ENCODE peak calls at places on chromosomes 2 and 18, in seven cellular contexts. K, V, C, W, U, G and I are unnamed samples.

GRCh38 chr2:138184428-138184827 is 220.2 kb downstream of the HNMT start:
- DNase-seq in K (no peak), V (no peak), C (no peak), W (no peak), U (no peak), G (no peak), I (no peak)

GRCh38 chr2:237184192-237184922 is 98.7 kb downstream of the COPS8 start:
- DNase-seq in K (no peak), V (peak; percentile 83), C (no peak), W (no peak), U (peak; percentile 40), G (no peak), I (no peak)

GRCh38 chr2:48414980-48415764 is 114.8 kb upstream of the STON1 start:
- DNase-seq in K (no peak), V (no peak), C (no peak), W (no peak), U (no peak), G (no peak), I (peak; percentile 24)

GRCh38 chr2:19505199-19506136 is 147.0 kb upstream of the OSR1 start:
- DNase-seq in K (no peak), V (no peak), C (no peak), W (no peak), U (no peak), G (no peak), I (no peak)

GRCh38 chr2:172261292-172261691 is 158.6 kb upstream of the DLX2 start:
- DNase-seq in K (no peak), V (no peak), C (no peak), W (no peak), U (no peak), G (no peak), I (no peak)

GRCh38 chr2:9327873-9328352 is 95.4 kb downstream of the ITGB1BP1 start:
- DNase-seq in K (no peak), V (no peak), C (no peak), W (no peak), U (no peak), G (no peak), I (no peak)

GRCh38 chr2:40380721-40381120 is 71.2 kb downstream of the SLC8A1 start:
- DNase-seq in K (no peak), V (no peak), C (no peak), W (no peak), U (no peak), G (no peak), I (no peak)

GRCh38 chr2:118469103-118469502 is 378.3 kb downstream of the EN1 start:
- DNase-seq in K (no peak), V (no peak), C (no peak), W (no peak), U (no peak), G (no peak), I (no peak)

GRCh38 chr2:233531880-233532458 is 34.6 kb downstream of the USP40 start:
- DNase-seq in K (no peak), V (no peak), C (no peak), W (no peak), U (no peak), G (no peak), I (no peak)

GRCh38 chr18:40222736-40223135 is 1732.3 kb upstream of the PIK3C3 start:
- DNase-seq in K (no peak), V (no peak), C (no peak), W (no peak), U (no peak), G (no peak), I (no peak)

GRCh38 chr2:23351388-23352141 is 33.4 kb upstream of the KLHL29 start:
- DNase-seq in K (peak; percentile 61), V (no peak), C (no peak), W (peak; percentile 72), U (peak; percentile 94), G (peak; percentile 79), I (peak; percentile 61)

GRCh38 chr2:138474093-138474834 is 27.3 kb upstream of the SPOPL start:
- DNase-seq in K (no peak), V (no peak), C (no peak), W (no peak), U (no peak), G (no peak), I (no peak)

GRCh38 chr2:231359948-231360347 is 35.6 kb upstream of the B3GNT7 start:
- DNase-seq in K (no peak), V (no peak), C (no peak), W (no peak), U (peak; percentile 33), G (peak; percentile 6), I (no peak)

GRCh38 chr2:72824224-72824842 is 1.5 kb downstream of the EXOC6B start:
- DNase-seq in K (no peak), V (no peak), C (no peak), W (no peak), U (no peak), G (no peak), I (no peak)

GRCh38 chr2:202237787-202238233 is 587 bp downstream of the SUMO1 start:
- DNase-seq in K (no peak), V (no peak), C (no peak), W (no peak), U (peak; percentile 66), G (peak; percentile 21), I (peak; percentile 33)

GRCh38 chr18:61851940-61852451 is 40.8 kb downstream of the RNF152 start:
- DNase-seq in K (no peak), V (no peak), C (no peak), W (no peak), U (no peak), G (no peak), I (no peak)

GRCh38 chr2:215338883-215339679 is 27.2 kb downstream of the ATIC start:
- DNase-seq in K (no peak), V (peak; percentile 39), C (no peak), W (no peak), U (no peak), G (no peak), I (no peak)
- TF ChIP-seq POLR2AphosphoS5 in K (no peak), V (no peak), C (no peak), W (no peak), U (no peak), G (no peak), I (no peak)

GRCh38 chr2:148645925-148646559 is 1.5 kb downstream of the EPC2 start:
- DNase-seq in K (no peak), V (no peak), C (peak; percentile 56), W (peak; percentile 41), U (peak; percentile 66), G (peak; percentile 65), I (peak; percentile 78)

GRCh38 chr2:148643421-148643820 is 1.1 kb upstream of the EPC2 start:
- DNase-seq in K (no peak), V (no peak), C (peak; percentile 64), W (no peak), U (no peak), G (no peak), I (no peak)

GRCh38 chr2:148643998-148644884 is at the start of gene EPC2:
- DNase-seq in K (peak; percentile 56), V (peak; percentile 96), C (peak; percentile 56), W (peak; percentile 91), U (peak; percentile 93), G (peak; percentile 91), I (peak; percentile 92)

GRCh38 chr2:148644885-148645134 is 259 bp downstream of the EPC2 start:
- DNase-seq in K (no peak), V (no peak), C (no peak), W (no peak), U (no peak), G (no peak), I (no peak)

DNA sequence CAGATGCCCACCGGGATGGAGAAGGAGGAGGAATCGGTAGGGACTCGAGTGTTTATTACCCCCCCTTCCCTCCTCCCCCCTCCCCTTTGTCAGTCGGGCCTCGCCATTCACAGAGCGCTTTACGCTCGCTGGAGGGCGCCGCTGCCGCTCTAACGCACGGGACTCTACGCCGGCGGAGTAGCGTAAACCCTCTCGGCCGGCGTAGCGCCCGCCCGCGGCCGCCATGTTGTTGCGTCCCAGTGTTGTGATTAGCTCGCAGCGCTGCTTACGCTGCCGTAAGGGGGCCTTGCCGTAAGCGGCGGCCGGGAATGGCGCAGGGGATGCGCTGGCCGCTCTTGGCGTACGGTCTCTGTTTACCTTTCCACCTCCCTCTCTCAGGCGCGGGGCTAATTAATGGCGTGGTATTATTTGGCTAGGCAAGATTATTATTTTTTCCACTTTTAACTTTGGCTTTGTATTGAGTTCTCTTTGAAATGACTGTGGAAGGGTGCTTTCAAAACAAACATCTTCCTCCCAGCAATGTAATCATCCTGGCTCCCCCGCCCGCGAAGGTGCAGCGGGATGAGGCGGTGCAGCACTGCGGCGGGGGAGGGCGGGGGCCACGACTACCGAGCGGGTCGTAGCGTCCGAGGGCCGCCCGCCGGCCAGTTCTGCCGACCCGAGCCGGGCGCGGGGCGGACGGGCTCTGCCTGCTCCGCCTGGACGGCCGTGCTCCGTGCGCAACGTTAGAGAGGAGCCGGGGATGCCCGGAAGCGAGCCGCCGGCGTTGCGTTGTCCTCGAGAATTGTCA is 779 bp downstream of the EPC2 start:
- DNase-seq in K (peak; percentile 70), V (peak; percentile 98), C (peak; percentile 69), W (peak; percentile 97), U (peak; percentile 97), G (peak; percentile 95), I (peak; percentile 96)
- TF ChIP-seq EP300 in K (peak; percentile 7), V (no peak), C (no peak), W (no peak), U (no peak), G (no peak), I (no peak)

DNA sequence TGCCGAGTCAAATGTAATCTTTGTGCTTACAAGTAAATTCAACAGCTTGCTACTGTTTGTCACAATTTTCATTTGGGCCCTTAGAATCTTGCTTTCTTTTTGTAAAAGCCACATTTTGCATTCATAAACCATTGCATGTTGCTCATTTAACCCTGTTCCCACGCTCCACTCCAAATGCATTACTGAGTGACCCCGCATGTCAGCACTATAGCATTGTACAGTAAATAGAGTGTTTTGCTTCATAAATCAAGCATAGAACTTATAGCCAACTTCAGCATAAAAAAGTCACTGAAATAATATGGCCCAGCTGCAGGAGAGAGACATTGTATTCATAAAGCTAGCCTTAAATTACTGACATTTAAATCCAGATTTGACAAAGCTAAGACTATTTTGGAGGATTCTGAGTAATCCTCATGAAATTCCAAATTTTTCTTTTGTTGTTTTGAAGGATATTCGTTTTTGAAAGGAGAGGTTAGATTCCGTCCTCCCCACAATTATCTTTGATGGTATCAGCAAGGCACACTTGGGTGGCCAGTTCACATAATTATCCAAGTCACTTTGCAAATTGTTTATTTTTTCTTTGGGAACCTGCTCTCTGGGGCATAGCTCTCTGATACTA is 320.9 kb upstream of the TCF4 start:
- DNase-seq in K (no peak), V (no peak), C (no peak), W (no peak), U (no peak), G (no peak), I (no peak)
- H3K9me3 ChIP-seq in K (no peaks in the 10 kb centered on the region), V (no peaks in the 10 kb centered on the region), C (no peaks in the 10 kb centered on the region), W (no peaks in the 10 kb centered on the region), U (no peaks in the 10 kb centered on the region), G (no peaks in the 10 kb centered on the region), I (no peaks in the 10 kb centered on the region)

DNA sequence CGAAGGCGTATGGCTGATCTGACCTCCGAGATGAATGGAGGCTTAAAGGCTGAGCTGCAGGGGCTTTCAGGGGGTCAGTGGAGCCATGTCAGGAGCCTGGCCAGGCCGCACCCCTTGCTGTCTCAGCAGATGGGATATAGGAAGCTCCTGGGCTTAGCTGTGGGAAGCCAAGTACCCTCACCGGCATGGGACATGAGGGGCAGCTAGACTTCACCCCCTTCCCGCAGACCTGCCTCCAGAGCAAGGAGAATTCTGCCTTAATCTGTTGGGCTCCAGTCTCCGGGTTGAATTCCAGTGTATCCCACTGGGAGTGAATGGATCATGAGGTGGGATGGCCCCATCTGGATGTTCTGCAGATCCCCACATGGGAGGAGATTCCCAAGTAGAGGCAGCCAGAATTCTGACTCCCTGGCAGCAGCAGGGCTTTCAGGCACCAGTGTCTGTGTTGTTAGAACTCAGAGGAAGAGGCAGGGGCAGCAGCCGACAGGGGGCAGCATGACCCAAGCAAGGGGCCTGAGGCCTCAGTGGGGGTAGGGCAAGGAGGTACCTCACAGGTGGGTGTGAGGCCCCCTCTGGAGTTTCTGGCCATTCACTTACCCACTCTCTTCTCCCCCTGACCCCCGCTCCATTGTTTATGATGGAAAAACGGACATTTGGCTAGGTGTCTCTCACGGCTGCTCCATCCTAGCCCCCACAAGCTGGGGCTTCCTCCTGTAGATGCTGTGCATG is 19.1 kb downstream of the CAPG start:
- DNase-seq in K (peak; percentile 36), V (no peak), C (no peak), W (peak; percentile 74), U (peak; percentile 83), G (peak; percentile 78), I (peak; percentile 77)
- TF ChIP-seq POLR2AphosphoS5 in K (peak; percentile 29), V (no peak), C (no peak), W (no peak), U (no peak), G (no peak), I (no peak)